ENCODE peak calls at places on chromosomes 16 and 17, in eight cellular contexts. Y is tibial nerve; I is adrenal gland; D is heart left ventricle; B is cardiac muscle cell; R is thoracic aorta; W is CD4-positive, CD25-positive, alpha-beta regulatory T cell; H is kidney. Z is an unnamed sample. For H3K9me3, the result is how much of the 10 kb centered on the place peaks cover.

GRCh38 chr17:42519546-42520444 is 16.2 kb upstream of the NAGLU start:
- DNase-seq in Y (peak), I (peak), D (peak), B (peak), R (peak), W (no peak), H (peak), Z (peak)

GRCh38 chr17:46266656-46267544 is 28.0 kb upstream of the LRRC37A start:
- DNase-seq in Y (peak), I (peak), D (peak), B (peak), R (no peak), W (peak), H (peak), Z (peak)

GRCh38 chr16:13935408-13935807 is 15.5 kb downstream of the ERCC4 start:
- DNase-seq in Y (no peak), I (no peak), D (no peak), B (no peak), R (no peak), W (peak), H (no peak), Z (no peak)

GRCh38 chr17:76867578-76868175 is 527 bp upstream of the MGAT5B start:
- DNase-seq in Y (no peak), I (no peak), D (no peak), B (peak), R (no peak), W (no peak), H (no peak), Z (no peak)

GRCh38 chr17:77914440-77915254 is 43.9 kb upstream of the TNRC6C start:
- DNase-seq in Y (no peak), I (no peak), D (no peak), B (peak), R (no peak), W (no peak), H (no peak), Z (no peak)

GRCh38 chr17:58332720-58333395 is 4.3 kb upstream of the TSPOAP1 start:
- DNase-seq in Y (no peak), I (no peak), D (no peak), B (no peak), R (no peak), W (peak), H (peak), Z (no peak)

GRCh38 chr17:676060-676745 is 38.4 kb downstream of the VPS53 start:
- DNase-seq in Y (no peak), I (peak), D (no peak), B (peak), R (no peak), W (no peak), H (no peak), Z (peak)

GRCh38 chr17:17579691-17580090 is 11.8 kb downstream of the PEMT start:
- DNase-seq in Y (no peak), I (no peak), D (no peak), B (no peak), R (no peak), W (no peak), H (no peak), Z (no peak)

GRCh38 chr16:64098451-64098850 is 1023.4 kb downstream of the CDH11 start:
- DNase-seq in Y (no peak), I (no peak), D (no peak), B (no peak), R (no peak), W (no peak), H (no peak), Z (no peak)

GRCh38 chr17:27206447-27206846 is 87.5 kb upstream of the WSB1 start:
- DNase-seq in Y (no peak), I (no peak), D (no peak), B (no peak), R (no peak), W (peak), H (no peak), Z (no peak)

GRCh38 chr16:89256651-89257254 is 39.2 kb downstream of the ZNF778 start:
- DNase-seq in Y (no peak), I (peak), D (no peak), B (peak), R (no peak), W (peak), H (peak), Z (peak)

GRCh38 chr16:28283798-28284577 is 8.3 kb upstream of the SBK1 start:
- DNase-seq in Y (no peak), I (no peak), D (no peak), B (peak), R (no peak), W (no peak), H (no peak), Z (no peak)

GRCh38 chr16:1407749-1408148 is 6.8 kb downstream of the UNKL start:
- DNase-seq in Y (no peak), I (no peak), D (no peak), B (peak), R (no peak), W (no peak), H (no peak), Z (no peak)

GRCh38 chr16:66681676-66682075 is 14.9 kb downstream of the CMTM4 start:
- DNase-seq in Y (no peak), I (no peak), D (no peak), B (no peak), R (no peak), W (no peak), H (no peak), Z (no peak)

GRCh38 chr17:73349647-73350046 is 37.8 kb upstream of the CDC42EP4 start:
- DNase-seq in Y (no peak), I (no peak), D (no peak), B (no peak), R (no peak), W (no peak), H (no peak), Z (no peak)

GRCh38 chr17:83196088-83196765 is 116.8 kb downstream of the METRNL start:
- DNase-seq in Y (peak), I (no peak), D (peak), B (peak), R (no peak), W (no peak), H (peak), Z (peak)

GRCh38 chr17:2025622-2026309 is 632 bp upstream of the RTN4RL1 start:
- DNase-seq in Y (peak), I (peak), D (peak), B (peak), R (no peak), W (peak), H (peak), Z (peak)

GRCh38 chr16:66175580-66175979 is 190.9 kb upstream of the CDH5 start:
- DNase-seq in Y (no peak), I (no peak), D (no peak), B (no peak), R (no peak), W (no peak), H (no peak), Z (no peak)

GRCh38 chr16:3727806-3728381 is 10.6 kb upstream of the TRAP1 start:
- DNase-seq in Y (no peak), I (no peak), D (no peak), B (no peak), R (no peak), W (no peak), H (peak), Z (no peak)

GRCh38 chr17:38605230-38605851 is 411 bp downstream of the SRCIN1 start:
- DNase-seq in Y (no peak), I (no peak), D (no peak), B (no peak), R (no peak), W (no peak), H (no peak), Z (no peak)

GRCh38 chr16:73173396-73173795 is 125.5 kb upstream of the ZFHX3 start:
- DNase-seq in Y (no peak), I (no peak), D (no peak), B (no peak), R (no peak), W (no peak), H (no peak), Z (no peak)

GRCh38 chr17:8867361-8867981 is at the start of gene PIK3R6:
- DNase-seq in Y (no peak), I (no peak), D (no peak), B (no peak), R (no peak), W (no peak), H (no peak), Z (no peak)

GRCh38 chr17:65158081-65158480 is 20.9 kb downstream of the RGS9 start:
- DNase-seq in Y (no peak), I (no peak), D (no peak), B (no peak), R (no peak), W (no peak), H (no peak), Z (no peak)

GRCh38 chr17:76490112-76490710 is 11.0 kb downstream of the RHBDF2 start:
- DNase-seq in Y (no peak), I (no peak), D (no peak), B (no peak), R (no peak), W (no peak), H (peak), Z (no peak)

GRCh38 chr17:58172369-58173071 is 5.7 kb downstream of the OR4D2 start:
- DNase-seq in Y (no peak), I (no peak), D (no peak), B (peak), R (no peak), W (peak), H (no peak), Z (no peak)

GRCh38 chr16:50244140-50244503 is 22.2 kb upstream of the ADCY7 start:
- DNase-seq in Y (no peak), I (no peak), D (no peak), B (no peak), R (no peak), W (no peak), H (no peak), Z (no peak)

GRCh38 chr17:15966183-15966878 is 21.4 kb downstream of the ADORA2B start:
- DNase-seq in Y (no peak), I (no peak), D (no peak), B (no peak), R (no peak), W (no peak), H (peak), Z (no peak)

GRCh38 chr16:468072-468821 is 42.8 kb downstream of the RAB11FIP3 start:
- DNase-seq in Y (no peak), I (peak), D (no peak), B (no peak), R (no peak), W (no peak), H (no peak), Z (no peak)

GRCh38 chr16:50434872-50435478 is 66.2 kb upstream of the BRD7 start:
- DNase-seq in Y (no peak), I (no peak), D (no peak), B (no peak), R (no peak), W (no peak), H (no peak), Z (no peak)

GRCh38 chr17:72587773-72588511 is 467.1 kb downstream of the SOX9 start:
- DNase-seq in Y (no peak), I (no peak), D (no peak), B (peak), R (no peak), W (peak), H (no peak), Z (no peak)

GRCh38 chr16:5070431-5071186 is 1.0 kb upstream of the ALG1 start:
- DNase-seq in Y (no peak), I (no peak), D (no peak), B (no peak), R (no peak), W (peak), H (no peak), Z (no peak)

GRCh38 chr16:58635502-58635901 is 5.9 kb upstream of the CNOT1 start:
- DNase-seq in Y (no peak), I (no peak), D (no peak), B (no peak), R (no peak), W (no peak), H (peak), Z (no peak)

GRCh38 chr17:11372692-11373091 is 131.7 kb downstream of the SHISA6 start:
- DNase-seq in Y (no peak), I (no peak), D (no peak), B (no peak), R (no peak), W (no peak), H (no peak), Z (no peak)

GRCh38 chr16:19881028-19881427 is 3.6 kb downstream of the GPRC5B start:
- DNase-seq in Y (no peak), I (no peak), D (no peak), B (no peak), R (no peak), W (no peak), H (no peak), Z (no peak)

GRCh38 chr16:78134944-78135619 is 35.6 kb downstream of the WWOX start:
- DNase-seq in Y (no peak), I (no peak), D (no peak), B (no peak), R (no peak), W (peak), H (no peak), Z (no peak)

GRCh38 chr17:17362531-17362930 is 59.4 kb downstream of the NT5M start:
- DNase-seq in Y (no peak), I (no peak), D (no peak), B (no peak), R (no peak), W (no peak), H (peak), Z (no peak)

GRCh38 chr17:55233840-55234239 is 30.9 kb upstream of the HLF start:
- DNase-seq in Y (no peak), I (no peak), D (no peak), B (no peak), R (no peak), W (peak), H (no peak), Z (no peak)

DNA sequence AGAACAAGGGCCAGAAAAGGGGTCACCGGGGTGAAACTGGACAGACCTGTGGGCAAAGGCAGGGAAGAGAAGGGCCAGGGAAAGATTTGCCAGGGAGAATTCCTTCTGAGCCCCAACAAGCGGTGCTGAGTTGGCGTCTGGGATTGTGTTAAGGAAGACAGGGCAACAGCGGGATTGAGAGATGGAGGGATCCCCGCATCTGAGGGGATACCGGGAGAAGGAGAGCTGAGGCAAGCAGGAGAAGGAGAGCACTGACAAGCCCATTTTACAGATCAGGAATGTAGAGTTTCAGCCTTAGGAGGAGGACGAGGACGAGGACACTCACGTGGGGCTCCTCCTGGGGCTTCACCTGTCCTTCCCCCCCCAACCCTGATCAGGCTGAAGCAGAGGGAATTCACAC is 998 bp upstream of the ABCC3 start:
- DNase-seq in Y (no peak), I (no peak), D (no peak), B (no peak), R (no peak), W (no peak), H (peak), Z (no peak)
- H3K4me3 ChIP-seq in Y (no peak), I (no peak), D (no peak), B (no peak), R (no peak), W (no peak), H (no peak), Z (no peak)

GRCh38 chr17:45147102-45147580 is 1.1 kb upstream of the HEXIM1 start:
- DNase-seq in Y (peak), I (peak), D (peak), B (peak), R (no peak), W (peak), H (peak), Z (no peak)
- H3K9me3 ChIP-seq in Y (under half), I (under half), D (under half), B (under half), R (under half), W (under half), H (under half), Z (under half)

GRCh38 chr16:51916814-51917213 is 630.1 kb downstream of the TOX3 start:
- DNase-seq in Y (no peak), I (no peak), D (no peak), B (no peak), R (no peak), W (no peak), H (no peak), Z (no peak)
- H3K4me3 ChIP-seq in Y (no peak), I (no peak), D (no peak), B (no peak), R (no peak), W (no peak), H (no peak), Z (no peak)

GRCh38 chr17:32849879-32850278 is 27.0 kb downstream of the MYO1D start:
- DNase-seq in Y (no peak), I (no peak), D (no peak), B (no peak), R (no peak), W (no peak), H (no peak), Z (no peak)

GRCh38 chr17:32840241-32840640 is 36.7 kb downstream of the MYO1D start:
- DNase-seq in Y (no peak), I (no peak), D (no peak), B (no peak), R (no peak), W (no peak), H (no peak), Z (no peak)

GRCh38 chr17:32847977-32848376 is 28.9 kb downstream of the MYO1D start:
- DNase-seq in Y (no peak), I (no peak), D (no peak), B (no peak), R (no peak), W (no peak), H (no peak), Z (no peak)

DNA sequence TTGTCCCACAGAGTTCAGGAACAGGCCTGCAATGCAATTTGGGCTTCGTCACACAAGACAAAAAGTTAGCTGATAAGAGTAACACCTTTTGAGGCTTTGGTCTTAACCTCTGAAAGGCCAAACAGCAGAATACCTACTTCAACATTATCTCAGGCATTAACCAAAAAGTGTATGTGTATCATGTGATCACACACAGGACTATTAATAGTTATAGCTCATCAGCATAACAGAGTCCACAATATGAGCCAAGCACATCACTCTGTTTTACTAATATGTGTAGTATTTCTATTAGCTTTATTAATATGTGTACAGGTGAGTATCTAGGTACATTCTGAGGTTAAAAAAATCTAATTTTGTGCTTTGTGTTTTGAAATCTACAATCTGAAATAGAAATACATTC is 30.8 kb downstream of the MYO1D start:
- DNase-seq in Y (no peak), I (no peak), D (no peak), B (no peak), R (no peak), W (no peak), H (no peak), Z (no peak)
- H3K9me3 ChIP-seq in Y (under half), I (under half), D (under half), B (under half), R (under half), W (under half), H (under half), Z (under half)

GRCh38 chr17:40307001-40307690 is 1.8 kb upstream of the RARA start:
- DNase-seq in Y (no peak), I (peak), D (no peak), B (peak), R (no peak), W (no peak), H (peak), Z (peak)
- H3K4me3 ChIP-seq in Y (no peak), I (no peak), D (no peak), B (no peak), R (no peak), W (no peak), H (no peak), Z (no peak)

GRCh38 chr17:14202388-14203166 is 34.1 kb downstream of the CDRT15 start:
- DNase-seq in Y (no peak), I (no peak), D (no peak), B (no peak), R (no peak), W (peak), H (no peak), Z (no peak)
- H3K9me3 ChIP-seq in Y (under half), I (under half), D (under half), B (under half), R (under half), W (under half), H (under half), Z (under half)

Z was measured in MG63.